ENCODE peak calls at places on chromosomes 12 and 14, in eight cellular contexts. L is ascending aorta, P is B cell, M is psoas muscle, E is Panc1, Q is mesothelial cell of epicardium, J is astrocyte, D is GM23338. O is an unnamed sample.

GRCh38 chr14:24232645-24233537 is at the start of gene GMPR2:
- DNase-seq in P (no peak), Q (no peak), L (no peak), J (no peak), E (no peak), M (no peak), D (peak), O (no peak)

GRCh38 chr12:131948166-131948712 is 1.5 kb upstream of the EP400 start:
- DNase-seq in P (no peak), J (no peak), L (no peak), E (no peak), M (no peak), Q (no peak), D (no peak), O (no peak)

GRCh38 chr14:93320489-93320888 is 12.3 kb downstream of the BTBD7 start:
- DNase-seq in J (peak), L (no peak), D (no peak), M (no peak), Q (no peak), P (no peak), E (no peak), O (no peak)

GRCh38 chr12:26339976-26340375 is 144.6 kb downstream of the SSPN start:
- DNase-seq in Q (no peak), M (no peak), D (no peak), J (no peak), L (no peak), E (no peak), P (no peak), O (no peak)

GRCh38 chr12:114399664-114400211 is 6.2 kb downstream of the TBX5 start:
- DNase-seq in P (no peak), M (no peak), Q (no peak), D (peak), E (no peak), J (no peak), L (no peak), O (no peak)

GRCh38 chr14:52054678-52055077 is 14.2 kb downstream of the NID2 start:
- DNase-seq in L (no peak), M (no peak), E (no peak), Q (no peak), D (no peak), P (no peak), J (no peak), O (no peak)

GRCh38 chr12:24036438-24037204 is 87.2 kb upstream of the SOX5 start:
- DNase-seq in J (no peak), P (no peak), M (no peak), L (no peak), D (no peak), Q (no peak), E (no peak), O (no peak)

GRCh38 chr12:91183565-91183964 is 948 bp upstream of the DCN start:
- DNase-seq in Q (no peak), E (no peak), P (no peak), J (no peak), L (no peak), M (no peak), D (peak), O (no peak)

GRCh38 chr14:50233335-50234250 is 2.2 kb upstream of the SOS2 start:
- DNase-seq in L (no peak), Q (no peak), M (no peak), J (no peak), D (no peak), P (no peak), E (no peak), O (no peak)

GRCh38 chr14:30656190-30656632 is 34.1 kb downstream of the SCFD1 start:
- DNase-seq in Q (no peak), P (no peak), E (peak), J (peak), M (no peak), L (no peak), D (peak), O (peak)

GRCh38 chr12:66942741-66943465 is 264.0 kb upstream of the GRIP1 start:
- DNase-seq in M (no peak), Q (no peak), L (no peak), E (no peak), P (no peak), J (no peak), D (peak), O (no peak)

GRCh38 chr12:121789800-121790748 is 3.4 kb downstream of the RHOF start:
- DNase-seq in M (peak), E (no peak), P (peak), Q (no peak), J (no peak), D (peak), L (no peak), O (peak)

GRCh38 chr14:76091036-76091435 is 60.7 kb upstream of the GPATCH2L start:
- DNase-seq in P (no peak), L (no peak), M (peak), D (no peak), E (no peak), J (no peak), Q (no peak), O (no peak)

GRCh38 chr12:120941846-120942405 is 36.4 kb upstream of the HNF1A start:
- DNase-seq in D (no peak), M (no peak), P (no peak), Q (no peak), J (no peak), L (no peak), E (no peak), O (no peak)

GRCh38 chr12:93851245-93851665 is 174.1 kb downstream of the CRADD start:
- DNase-seq in D (no peak), L (no peak), J (no peak), P (no peak), Q (no peak), M (no peak), E (no peak), O (no peak)

GRCh38 chr12:1517007-1517406 is 77.4 kb downstream of the FBXL14 start:
- DNase-seq in Q (no peak), M (no peak), D (peak), E (no peak), P (no peak), J (peak), L (no peak), O (no peak)

GRCh38 chr14:94675036-94675435 is 62.8 kb downstream of the SERPINA3 start:
- DNase-seq in D (no peak), Q (no peak), E (no peak), L (peak), P (no peak), M (no peak), J (no peak), O (no peak)

GRCh38 chr12:109764776-109765492 is 51.3 kb downstream of the FAM222A start:
- DNase-seq in M (peak), P (no peak), D (no peak), L (peak), E (no peak), Q (no peak), J (no peak), O (no peak)

GRCh38 chr14:91164676-91165075 is 50.8 kb downstream of the DGLUCY start:
- DNase-seq in Q (no peak), L (no peak), M (peak), P (no peak), E (no peak), J (no peak), D (no peak), O (no peak)

GRCh38 chr14:100653409-100653808 is 66.2 kb upstream of the BEGAIN start:
- DNase-seq in P (no peak), J (no peak), M (no peak), L (no peak), Q (no peak), E (no peak), D (peak), O (no peak)

GRCh38 chr14:96751505-96751904 is 45.7 kb upstream of the VRK1 start:
- DNase-seq in M (no peak), D (no peak), E (no peak), L (no peak), P (no peak), J (no peak), Q (no peak), O (no peak)

GRCh38 chr12:45987339-45987726 is 3.0 kb downstream of the SCAF11 start:
- DNase-seq in Q (no peak), D (no peak), J (no peak), L (no peak), P (no peak), M (no peak), E (no peak), O (no peak)

GRCh38 chr12:105378821-105379400 is 48.4 kb downstream of the C12orf75 start:
- DNase-seq in J (no peak), M (no peak), P (no peak), E (no peak), D (no peak), L (no peak), Q (no peak), O (no peak)

GRCh38 chr14:68312884-68313725 is 479.8 kb downstream of the ZFP36L1 start:
- DNase-seq in M (no peak), E (no peak), J (no peak), L (no peak), D (no peak), Q (no peak), P (no peak), O (peak)

GRCh38 chr14:99026471-99026870 is 245.5 kb downstream of the BCL11B start:
- DNase-seq in Q (no peak), J (no peak), D (no peak), P (no peak), L (peak), M (no peak), E (no peak), O (no peak)

GRCh38 chr12:89354630-89354931 is 2.3 kb upstream of the DUSP6 start:
- DNase-seq in E (no peak), J (no peak), M (no peak), L (no peak), P (no peak), Q (no peak), D (peak), O (no peak)

GRCh38 chr12:107457536-107457935 is 228.1 kb upstream of the PWP1 start:
- DNase-seq in L (no peak), M (no peak), D (no peak), J (no peak), E (no peak), P (no peak), Q (no peak), O (no peak)

GRCh38 chr14:64812412-64812811 is 67.3 kb downstream of the SPTB start:
- DNase-seq in M (peak), E (no peak), Q (no peak), L (peak), J (no peak), P (peak), D (peak), O (peak)

GRCh38 chr14:102275866-102276265 is 29.1 kb downstream of the MOK start:
- DNase-seq in J (no peak), M (no peak), P (no peak), Q (no peak), E (no peak), D (no peak), L (no peak), O (no peak)

GRCh38 chr14:61385002-61385685 is 63.8 kb downstream of the PRKCH start:
- DNase-seq in Q (no peak), D (no peak), E (no peak), M (no peak), P (no peak), L (no peak), J (no peak), O (no peak)

GRCh38 chr12:19311165-19311564 is 128.1 kb upstream of the AEBP2 start:
- DNase-seq in J (no peak), P (no peak), D (no peak), M (no peak), L (no peak), E (no peak), Q (no peak), O (no peak)

GRCh38 chr12:108691995-108692808 is 39.1 kb downstream of the CORO1C start:
- DNase-seq in P (no peak), D (no peak), J (peak), L (no peak), Q (no peak), E (no peak), M (peak), O (no peak)

GRCh38 chr12:122563361-122563760 is 36.3 kb downstream of the KNTC1 start:
- DNase-seq in J (no peak), D (no peak), P (no peak), E (no peak), M (no peak), L (no peak), Q (no peak), O (no peak)

GRCh38 chr14:95222151-95222631 is 64.9 kb upstream of the DICER1 start:
- DNase-seq in D (peak), L (no peak), Q (no peak), E (no peak), P (no peak), M (peak), J (peak), O (no peak)

GRCh38 chr14:64983439-64984310 is 3.0 kb upstream of the FNTB start:
- DNase-seq in P (no peak), M (no peak), J (no peak), Q (no peak), D (peak), E (peak), L (no peak), O (no peak)

GRCh38 chr12:113651662-113652061 is 180.0 kb upstream of the LHX5 start:
- DNase-seq in D (no peak), J (no peak), P (no peak), E (no peak), M (no peak), L (no peak), Q (no peak), O (no peak)

GRCh38 chr12:11838403-11838802 is 188.9 kb downstream of the ETV6 start:
- DNase-seq in M (no peak), E (no peak), P (no peak), J (no peak), D (no peak), L (peak), Q (no peak), O (no peak)

DNA sequence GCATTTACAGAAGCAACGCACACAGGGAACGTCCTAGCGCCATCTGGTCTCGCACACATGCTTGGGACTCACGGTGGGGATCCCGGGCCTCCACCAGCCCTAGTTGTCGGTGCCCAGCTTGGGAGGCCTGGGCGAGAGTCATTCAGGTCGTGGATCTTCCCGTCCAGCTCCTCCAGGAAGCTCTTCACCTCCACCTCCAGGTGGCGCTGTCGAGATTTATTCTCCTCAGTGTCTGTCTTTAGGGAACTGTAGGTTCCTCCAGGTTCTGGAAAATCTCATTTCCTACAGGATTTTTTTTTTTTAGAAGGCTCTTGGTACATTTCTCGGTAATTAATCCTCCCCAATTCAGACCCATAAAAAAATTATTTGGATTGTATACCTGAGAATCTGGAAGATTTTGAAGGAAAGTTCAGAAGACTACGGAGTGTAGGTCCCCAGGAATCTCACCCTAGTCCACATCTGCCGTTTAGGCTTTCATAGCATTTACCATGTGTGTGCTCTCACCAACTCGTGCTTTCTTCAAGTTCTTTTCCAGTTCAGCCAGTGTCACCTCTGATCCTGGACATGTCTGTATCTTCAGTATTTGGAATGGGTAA is 910.0 kb downstream of the TMEM121 start:
- DNase-seq in D (peak), M (no peak), P (peak), L (no peak), J (no peak), Q (no peak), E (no peak), O (no peak)
- TF ChIP-seq CTCF in D (no peak), M (peak), P (peak), L (peak), J (no peak), Q (peak), E (peak), O (peak)

GRCh38 chr14:85531594-85532391 is 1.8 kb downstream of the FLRT2 start:
- DNase-seq in J (peak), D (peak), L (peak), E (no peak), P (no peak), M (peak), Q (peak), O (no peak)
- TF ChIP-seq CTCF in J (no peak), D (peak), L (peak), E (peak), P (no peak), M (peak), Q (no peak), O (no peak)

DNA sequence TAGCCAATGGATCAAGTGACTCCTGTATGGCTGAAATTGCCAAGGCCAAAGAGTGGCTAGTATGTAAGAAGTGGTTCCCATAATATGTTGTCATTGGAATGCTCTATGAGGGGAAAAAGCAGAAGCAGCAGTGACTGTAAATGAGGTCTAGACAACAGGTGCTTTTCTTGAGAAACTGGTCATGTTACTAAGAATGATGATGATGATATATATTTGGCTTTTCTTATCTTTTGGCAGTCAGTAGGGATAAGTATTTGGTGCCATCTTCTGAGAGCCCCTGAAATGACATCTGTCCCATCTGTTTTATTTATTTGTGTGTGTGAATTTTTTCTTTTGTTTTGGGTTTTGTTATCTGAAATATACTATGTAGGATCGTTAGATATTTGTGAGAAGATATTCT is 141.7 kb downstream of the SYT1 start:
- DNase-seq in L (no peak), E (peak), M (no peak), Q (no peak), J (peak), P (no peak), D (no peak), O (no peak)
- TF ChIP-seq CTCF in L (no peak), E (peak), M (no peak), Q (no peak), J (no peak), P (peak), D (peak), O (peak)

DNA sequence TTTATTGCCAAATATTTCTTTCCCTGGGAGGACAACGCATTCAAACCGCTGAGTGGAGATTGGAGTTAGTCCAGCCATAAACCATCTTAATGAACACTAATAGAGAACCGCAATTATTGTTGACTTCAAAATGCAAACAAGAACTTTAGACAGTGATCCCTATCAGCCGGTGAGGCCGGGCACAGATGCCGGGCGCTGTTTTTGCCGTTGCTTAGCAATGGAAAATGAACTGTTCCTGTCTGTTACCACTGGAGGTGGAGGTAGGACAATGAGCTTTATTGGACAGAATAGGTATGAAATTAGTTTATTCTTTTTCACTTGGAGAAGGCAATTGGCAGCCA is 216.8 kb downstream of the TTC8 start:
- DNase-seq in D (no peak), M (no peak), P (no peak), Q (no peak), J (no peak), L (peak), E (no peak), O (no peak)
- TF ChIP-seq CTCF in D (no peak), M (no peak), P (no peak), Q (no peak), J (no peak), L (no peak), E (no peak), O (no peak)

GRCh38 chr14:59588136-59588535 is 11.5 kb upstream of the CCDC175 start:
- DNase-seq in E (no peak), J (no peak), Q (no peak), P (no peak), L (no peak), D (no peak), M (no peak), O (no peak)

GRCh38 chr14:59582845-59583509 is 6.4 kb upstream of the CCDC175 start:
- DNase-seq in E (no peak), D (peak), L (no peak), P (no peak), J (no peak), M (no peak), Q (no peak), O (no peak)

GRCh38 chr14:59585891-59586554 is 9.4 kb upstream of the CCDC175 start:
- DNase-seq in J (peak), P (no peak), E (no peak), L (no peak), Q (no peak), D (no peak), M (no peak), O (no peak)

GRCh38 chr14:59582161-59582560 is 5.5 kb upstream of the CCDC175 start:
- DNase-seq in P (no peak), Q (no peak), E (no peak), D (no peak), M (no peak), L (no peak), J (no peak), O (no peak)

DNA sequence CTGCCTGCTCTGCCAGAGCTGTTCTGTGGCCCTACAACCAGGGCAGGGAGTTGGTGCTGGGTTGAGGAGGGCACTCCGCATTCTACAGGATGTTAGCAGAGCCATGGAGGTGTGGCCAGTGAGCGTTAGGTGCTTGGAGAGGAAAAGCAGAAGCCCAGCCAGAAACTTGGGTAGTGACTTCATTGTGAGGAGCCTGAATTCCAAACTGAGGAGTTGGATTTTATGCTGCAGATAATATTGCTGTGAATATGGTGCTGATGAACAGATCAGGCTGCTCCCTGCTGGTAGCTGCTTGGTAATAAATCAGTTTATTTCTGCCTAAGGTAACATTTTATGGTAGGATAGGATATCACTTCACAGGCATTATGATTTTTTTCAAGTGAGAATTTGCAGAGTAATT is 7.1 kb upstream of the CCDC175 start:
- DNase-seq in D (peak), E (no peak), Q (no peak), J (peak), L (no peak), M (no peak), P (no peak), O (no peak)
- TF ChIP-seq CTCF in D (peak), E (no peak), Q (no peak), J (peak), L (no peak), M (no peak), P (no peak), O (no peak)

O was measured in GM12864.